ENCODE peak calls at places on chromosomes 12 and 14, in seven cellular contexts. R, J, Z, Y, S, K and C are unnamed samples.

GRCh38 chr12:104585448-104586055 is 128.8 kb downstream of the CHST11 start:
- DNase-seq in J (no peak), Z (no peak), K (no peak), Y (no peak), R (no peak), S (no peak), C (no peak)

GRCh38 chr12:68899251-68899771 is 33.7 kb downstream of the CPM start:
- DNase-seq in Y (peak; percentile 92), S (peak; percentile 69), J (peak; percentile 30), R (peak; percentile 59), K (peak; percentile 13), Z (peak; percentile 70), C (peak; percentile 53)

GRCh38 chr12:44835641-44836379 is 40.3 kb downstream of the NELL2 start:
- DNase-seq in J (no peak), K (no peak), Z (no peak), R (no peak), Y (no peak), S (no peak), C (no peak)

GRCh38 chr12:87816186-87816585 is 213.0 kb downstream of the C12orf50 start:
- DNase-seq in R (peak; percentile 43), K (no peak), Y (peak; percentile 68), J (no peak), S (no peak), Z (no peak), C (no peak)

GRCh38 chr12:27396416-27396815 is 50.1 kb upstream of the SMCO2 start:
- DNase-seq in K (no peak), S (no peak), J (no peak), R (no peak), Z (no peak), Y (peak; percentile 45), C (no peak)

GRCh38 chr12:65306603-65307501 is 28.4 kb downstream of the MSRB3 start:
- DNase-seq in R (peak; percentile 75), K (peak; percentile 67), S (no peak), Z (no peak), Y (peak; percentile 84), J (peak; percentile 25), C (no peak)

GRCh38 chr14:61107896-61108295 is 126.9 kb downstream of the SLC38A6 start:
- DNase-seq in Z (no peak), Y (no peak), J (no peak), S (no peak), K (no peak), R (no peak), C (no peak)

GRCh38 chr12:53427905-53428594 is 4.4 kb downstream of the AMHR2 start:
- DNase-seq in Z (no peak), J (no peak), S (no peak), K (no peak), R (peak; percentile 97), Y (peak; percentile 34), C (no peak)

GRCh38 chr14:22432348-22432976 is 156.6 kb downstream of the DAD1 start:
- DNase-seq in Z (peak; percentile 67), Y (peak; percentile 97), K (peak; percentile 66), S (no peak), R (peak; percentile 84), J (peak; percentile 52), C (no peak)

DNA sequence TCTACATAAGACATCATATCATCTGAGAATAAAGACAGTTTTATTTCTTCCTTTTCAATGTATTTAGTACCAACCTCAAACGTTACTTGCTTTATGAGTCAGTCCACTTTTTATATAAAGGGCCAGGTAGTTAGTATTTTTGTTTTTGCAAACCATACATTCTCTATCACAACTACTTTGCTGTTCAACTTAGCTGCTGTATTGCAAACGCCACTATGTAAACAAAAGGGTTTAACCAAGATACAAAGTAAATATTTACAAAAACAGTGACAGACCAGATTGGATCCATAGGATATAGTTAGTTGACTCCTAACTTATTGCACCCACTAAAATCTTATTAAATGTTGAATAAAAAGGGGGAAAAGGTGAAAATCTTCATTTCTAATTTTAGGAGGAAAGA is 87.7 kb upstream of the FOXG1 start:
- DNase-seq in K (no peak), S (no peak), Z (no peak), Y (no peak), R (no peak), J (no peak), C (no peak)
- H3K9me3 ChIP-seq in K (no peaks in the 10 kb centered on the region), S (no peaks in the 10 kb centered on the region), Z (no peaks in the 10 kb centered on the region), Y (no peaks in the 10 kb centered on the region), R (peaks cover 5% of the 10 kb centered on the region), J (peaks cover 1% of the 10 kb centered on the region), C (peaks cover 1% of the 10 kb centered on the region)

GRCh38 chr12:33370318-33370717 is 69.3 kb downstream of the SYT10 start:
- DNase-seq in R (no peak), K (no peak), J (no peak), Z (no peak), Y (no peak), S (no peak), C (no peak)

DNA sequence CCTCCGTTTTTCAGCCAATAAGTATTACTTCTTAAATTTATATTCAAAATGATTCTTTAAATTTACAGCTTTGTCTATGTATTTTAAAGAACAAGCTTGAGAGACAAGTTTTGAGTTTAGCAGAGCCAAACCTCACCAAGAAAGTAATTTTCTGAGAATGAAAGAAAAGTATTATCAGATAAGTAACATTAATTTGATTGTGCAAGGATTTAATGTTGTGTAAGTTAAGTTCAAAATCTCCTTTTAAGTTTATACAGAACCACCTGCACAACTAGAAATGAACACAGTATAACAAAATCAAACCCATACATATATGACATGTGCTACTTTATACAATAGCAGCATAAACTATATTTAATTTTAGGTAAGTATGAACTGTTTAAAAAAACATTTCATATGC is 63.5 kb downstream of the SYT10 start:
- DNase-seq in Y (no peak), R (no peak), Z (no peak), K (no peak), J (no peak), S (no peak), C (no peak)
- H3K4me1 ChIP-seq in Y (peaks cover 15% of the 10 kb centered on the region), R (no peaks in the 10 kb centered on the region), Z (no peaks in the 10 kb centered on the region), K (no peaks in the 10 kb centered on the region), J (no peaks in the 10 kb centered on the region), S (no peaks in the 10 kb centered on the region), C (no peaks in the 10 kb centered on the region)

DNA sequence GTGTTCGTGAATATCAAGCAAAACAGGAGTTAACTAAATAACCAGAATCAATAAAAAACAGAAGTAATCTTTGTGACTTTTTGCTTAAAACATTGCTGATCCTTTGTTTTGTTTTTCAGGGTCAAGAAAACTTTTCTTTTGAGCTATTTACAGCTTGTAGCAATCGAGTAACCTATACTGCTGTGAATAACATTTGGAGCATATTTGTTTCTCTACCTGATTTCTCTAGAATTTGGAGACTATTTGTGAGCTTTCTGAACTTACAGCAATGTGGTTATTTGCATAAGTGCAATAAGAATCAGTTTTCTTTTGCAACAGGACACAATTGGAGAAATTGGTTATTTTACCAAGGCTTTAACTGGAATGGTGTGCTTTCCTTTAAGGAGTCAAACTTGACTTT is 7.3 kb upstream of the ETNK1 start:
- DNase-seq in S (no peak), R (no peak), K (no peak), Z (no peak), Y (no peak), J (no peak), C (no peak)
- H3K9me3 ChIP-seq in S (peaks cover 10% of the 10 kb centered on the region), R (peaks cover 8% of the 10 kb centered on the region), K (no peaks in the 10 kb centered on the region), Z (peaks cover 12% of the 10 kb centered on the region), Y (no peaks in the 10 kb centered on the region), J (peaks cover 22% of the 10 kb centered on the region), C (peaks cover 10% of the 10 kb centered on the region)

DNA sequence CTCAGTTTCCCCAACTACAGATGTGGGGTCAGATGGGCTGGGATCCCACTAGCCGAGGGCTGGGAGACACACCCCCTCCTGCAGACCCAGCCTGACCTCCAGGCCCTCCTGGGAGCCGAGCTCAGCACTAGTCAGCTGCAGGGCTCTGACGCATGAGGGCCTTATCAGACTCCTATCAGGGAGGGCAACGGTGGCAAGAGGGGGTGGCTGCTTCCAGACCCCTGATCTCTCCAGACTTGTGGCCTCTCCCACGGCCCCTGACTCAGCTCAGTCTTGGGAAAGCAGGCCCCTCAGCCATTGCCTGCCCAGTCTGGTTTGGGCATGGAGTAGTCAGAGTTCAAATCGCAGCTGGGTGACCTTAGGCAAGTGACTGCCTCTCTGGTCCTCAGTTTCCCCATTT is 2.5 kb downstream of the RASAL1 start:
- DNase-seq in J (no peak), S (no peak), K (no peak), R (no peak), Z (no peak), Y (no peak), C (no peak)
- H3K4me1 ChIP-seq in J (peaks cover 9% of the 10 kb centered on the region), S (no peaks in the 10 kb centered on the region), K (no peaks in the 10 kb centered on the region), R (no peaks in the 10 kb centered on the region), Z (no peaks in the 10 kb centered on the region), Y (no peaks in the 10 kb centered on the region), C (peaks cover 10% of the 10 kb centered on the region)

GRCh38 chr14:91313154-91313850 is 68.8 kb upstream of the GPR68 start:
- DNase-seq in S (peak; percentile 62), Y (no peak), K (no peak), R (no peak), Z (no peak), J (no peak), C (no peak)
- H3K9me3 ChIP-seq in S (no peaks in the 10 kb centered on the region), Y (no peaks in the 10 kb centered on the region), K (no peaks in the 10 kb centered on the region), R (no peaks in the 10 kb centered on the region), Z (no peaks in the 10 kb centered on the region), J (peaks cover 9% of the 10 kb centered on the region), C (no peaks in the 10 kb centered on the region)

GRCh38 chr14:75165586-75166391 is 10.6 kb downstream of the TMED10 start:
- DNase-seq in K (no peak), S (no peak), Z (no peak), J (peak; percentile 32), R (no peak), Y (peak; percentile 73), C (no peak)
- H3K4me1 ChIP-seq in K (peaks cover 33% of the 10 kb centered on the region), S (peaks cover 37% of the 10 kb centered on the region), Z (peaks cover 47% of the 10 kb centered on the region), J (peaks cover 47% of the 10 kb centered on the region), R (peaks cover 5% of the 10 kb centered on the region), Y (peaks cover 3% of the 10 kb centered on the region), C (peaks cover 37% of the 10 kb centered on the region)

GRCh38 chr12:16135323-16135722 is 142.2 kb downstream of the SLC15A5 start:
- DNase-seq in R (no peak), S (no peak), K (no peak), Z (no peak), Y (no peak), J (no peak), C (no peak)
- H3K9me3 ChIP-seq in R (peaks cover 3% of the 10 kb centered on the region), S (peaks cover 17% of the 10 kb centered on the region), K (no peaks in the 10 kb centered on the region), Z (peaks cover 14% of the 10 kb centered on the region), Y (peaks cover 3% of the 10 kb centered on the region), J (peaks cover 37% of the 10 kb centered on the region), C (peaks cover 13% of the 10 kb centered on the region)